ENCODE peak calls at places on chromosomes 2 and 18, in seven cellular contexts. One of them, this sample, is unnamed. For H3K27me3, the result is how much of the 10 kb centered on the place peaks cover.

GRCh38 chr2:202286595-202286994 is 21.0 kb downstream of the NOP58 start:
- DNase-seq in HL-60: no peak
- DNase-seq in GM12878: no peak
- DNase-seq in cardiac muscle cell: no peak
- DNase-seq in tibial nerve: no peak
- DNase-seq in brain microvascular endothelial cell: no peak
- DNase-seq in CD4-positive, alpha-beta memory T cell: no peak
- DNase-seq in this sample: no peak

GRCh38 chr2:226354434-226354833 is 445.2 kb downstream of the IRS1 start:
- DNase-seq in CD4-positive, alpha-beta memory T cell: no peak
- DNase-seq in HL-60: no peak
- DNase-seq in tibial nerve: no peak
- DNase-seq in brain microvascular endothelial cell: peak
- DNase-seq in GM12878: no peak
- DNase-seq in cardiac muscle cell: peak
- DNase-seq in this sample: no peak

GRCh38 chr2:220628252-220628651 is 943.9 kb downstream of the EPHA4 start:
- DNase-seq in CD4-positive, alpha-beta memory T cell: no peak
- DNase-seq in brain microvascular endothelial cell: no peak
- DNase-seq in GM12878: no peak
- DNase-seq in HL-60: no peak
- DNase-seq in cardiac muscle cell: no peak
- DNase-seq in tibial nerve: no peak
- DNase-seq in this sample: no peak

GRCh38 chr2:182666674-182667320 is 49.3 kb upstream of the DNAJC10 start:
- DNase-seq in GM12878: no peak
- DNase-seq in cardiac muscle cell: peak
- DNase-seq in tibial nerve: no peak
- DNase-seq in HL-60: no peak
- DNase-seq in CD4-positive, alpha-beta memory T cell: peak
- DNase-seq in brain microvascular endothelial cell: peak
- DNase-seq in this sample: no peak

GRCh38 chr2:20596193-20596972 is 54.5 kb downstream of the HS1BP3 start:
- DNase-seq in cardiac muscle cell: no peak
- DNase-seq in HL-60: no peak
- DNase-seq in GM12878: no peak
- DNase-seq in tibial nerve: no peak
- DNase-seq in CD4-positive, alpha-beta memory T cell: no peak
- DNase-seq in brain microvascular endothelial cell: no peak
- DNase-seq in this sample: no peak

GRCh38 chr2:195543902-195544894 is 112.8 kb upstream of the SLC39A10 start:
- DNase-seq in tibial nerve: no peak
- DNase-seq in cardiac muscle cell: peak
- DNase-seq in GM12878: no peak
- DNase-seq in HL-60: no peak
- DNase-seq in CD4-positive, alpha-beta memory T cell: no peak
- DNase-seq in brain microvascular endothelial cell: peak
- DNase-seq in this sample: no peak

GRCh38 chr18:66344227-66344626 is 259.7 kb downstream of the CDH19 start:
- DNase-seq in tibial nerve: no peak
- DNase-seq in HL-60: no peak
- DNase-seq in CD4-positive, alpha-beta memory T cell: no peak
- DNase-seq in cardiac muscle cell: no peak
- DNase-seq in GM12878: no peak
- DNase-seq in brain microvascular endothelial cell: no peak
- DNase-seq in this sample: no peak

GRCh38 chr2:17257194-17257909 is 260.9 kb downstream of the RAD51AP2 start:
- DNase-seq in CD4-positive, alpha-beta memory T cell: no peak
- DNase-seq in HL-60: no peak
- DNase-seq in GM12878: no peak
- DNase-seq in tibial nerve: no peak
- DNase-seq in cardiac muscle cell: no peak
- DNase-seq in brain microvascular endothelial cell: no peak
- DNase-seq in this sample: no peak

GRCh38 chr18:6835345-6835744 is 105.8 kb downstream of the ARHGAP28 start:
- DNase-seq in CD4-positive, alpha-beta memory T cell: no peak
- DNase-seq in HL-60: no peak
- DNase-seq in cardiac muscle cell: no peak
- DNase-seq in tibial nerve: no peak
- DNase-seq in GM12878: no peak
- DNase-seq in brain microvascular endothelial cell: no peak
- DNase-seq in this sample: no peak

GRCh38 chr2:108893277-108893676 is 95.7 kb downstream of the EDAR start:
- DNase-seq in GM12878: no peak
- DNase-seq in HL-60: no peak
- DNase-seq in brain microvascular endothelial cell: no peak
- DNase-seq in cardiac muscle cell: no peak
- DNase-seq in CD4-positive, alpha-beta memory T cell: no peak
- DNase-seq in tibial nerve: no peak
- DNase-seq in this sample: no peak

GRCh38 chr2:23561088-23561487 is 176.1 kb downstream of the KLHL29 start:
- DNase-seq in brain microvascular endothelial cell: no peak
- DNase-seq in cardiac muscle cell: no peak
- DNase-seq in GM12878: no peak
- DNase-seq in HL-60: no peak
- DNase-seq in CD4-positive, alpha-beta memory T cell: no peak
- DNase-seq in tibial nerve: peak
- DNase-seq in this sample: no peak

GRCh38 chr2:241150660-241151530 is 628 bp downstream of the PPP1R7 start:
- DNase-seq in tibial nerve: no peak
- DNase-seq in cardiac muscle cell: peak
- DNase-seq in HL-60: peak
- DNase-seq in GM12878: no peak
- DNase-seq in brain microvascular endothelial cell: no peak
- DNase-seq in CD4-positive, alpha-beta memory T cell: no peak
- DNase-seq in this sample: no peak

GRCh38 chr2:176641436-176641835 is 372.2 kb downstream of the MTX2 start:
- DNase-seq in GM12878: no peak
- DNase-seq in HL-60: no peak
- DNase-seq in cardiac muscle cell: no peak
- DNase-seq in CD4-positive, alpha-beta memory T cell: no peak
- DNase-seq in brain microvascular endothelial cell: no peak
- DNase-seq in tibial nerve: no peak
- DNase-seq in this sample: no peak
- H3K27me3 ChIP-seq in GM12878: under half
- H3K27me3 ChIP-seq in HL-60: under half
- H3K27me3 ChIP-seq in cardiac muscle cell: half or more
- H3K27me3 ChIP-seq in CD4-positive, alpha-beta memory T cell: under half
- H3K27me3 ChIP-seq in brain microvascular endothelial cell: under half
- H3K27me3 ChIP-seq in tibial nerve: under half
- H3K27me3 ChIP-seq in this sample: under half

GRCh38 chr2:70935468-70936164 is at the start of gene ATP6V1B1:
- DNase-seq in CD4-positive, alpha-beta memory T cell: no peak
- DNase-seq in GM12878: no peak
- DNase-seq in tibial nerve: no peak
- DNase-seq in HL-60: no peak
- DNase-seq in brain microvascular endothelial cell: no peak
- DNase-seq in cardiac muscle cell: no peak
- DNase-seq in this sample: no peak
- H3K27me3 ChIP-seq in CD4-positive, alpha-beta memory T cell: under half
- H3K27me3 ChIP-seq in GM12878: under half
- H3K27me3 ChIP-seq in tibial nerve: under half
- H3K27me3 ChIP-seq in HL-60: under half
- H3K27me3 ChIP-seq in brain microvascular endothelial cell: under half
- H3K27me3 ChIP-seq in cardiac muscle cell: under half
- H3K27me3 ChIP-seq in this sample: under half

GRCh38 chr2:118826093-118826492 is 21.4 kb downstream of the EN1 start:
- DNase-seq in cardiac muscle cell: no peak
- DNase-seq in HL-60: no peak
- DNase-seq in GM12878: no peak
- DNase-seq in CD4-positive, alpha-beta memory T cell: no peak
- DNase-seq in brain microvascular endothelial cell: no peak
- DNase-seq in tibial nerve: no peak
- DNase-seq in this sample: no peak

GRCh38 chr2:118817469-118817868 is 30.0 kb downstream of the EN1 start:
- DNase-seq in cardiac muscle cell: no peak
- DNase-seq in GM12878: no peak
- DNase-seq in brain microvascular endothelial cell: no peak
- DNase-seq in CD4-positive, alpha-beta memory T cell: no peak
- DNase-seq in HL-60: no peak
- DNase-seq in tibial nerve: no peak
- DNase-seq in this sample: no peak

GRCh38 chr2:118822015-118822414 is 25.4 kb downstream of the EN1 start:
- DNase-seq in CD4-positive, alpha-beta memory T cell: no peak
- DNase-seq in tibial nerve: no peak
- DNase-seq in brain microvascular endothelial cell: no peak
- DNase-seq in HL-60: no peak
- DNase-seq in cardiac muscle cell: no peak
- DNase-seq in GM12878: no peak
- DNase-seq in this sample: no peak

GRCh38 chr2:118823666-118824065 is 23.8 kb downstream of the EN1 start:
- DNase-seq in GM12878: no peak
- DNase-seq in tibial nerve: no peak
- DNase-seq in HL-60: no peak
- DNase-seq in brain microvascular endothelial cell: no peak
- DNase-seq in cardiac muscle cell: no peak
- DNase-seq in CD4-positive, alpha-beta memory T cell: no peak
- DNase-seq in this sample: no peak

GRCh38 chr2:118822572-118822971 is 24.9 kb downstream of the EN1 start:
- DNase-seq in HL-60: no peak
- DNase-seq in tibial nerve: no peak
- DNase-seq in brain microvascular endothelial cell: no peak
- DNase-seq in CD4-positive, alpha-beta memory T cell: no peak
- DNase-seq in cardiac muscle cell: no peak
- DNase-seq in GM12878: no peak
- DNase-seq in this sample: no peak
- H3K27me3 ChIP-seq in HL-60: under half
- H3K27me3 ChIP-seq in tibial nerve: under half
- H3K27me3 ChIP-seq in brain microvascular endothelial cell: under half
- H3K27me3 ChIP-seq in CD4-positive, alpha-beta memory T cell: under half
- H3K27me3 ChIP-seq in cardiac muscle cell: half or more
- H3K27me3 ChIP-seq in GM12878: under half
- H3K27me3 ChIP-seq in this sample: under half

GRCh38 chr2:2681611-2682295 is 350.7 kb upstream of the MYT1L start:
- DNase-seq in brain microvascular endothelial cell: no peak
- DNase-seq in HL-60: no peak
- DNase-seq in tibial nerve: no peak
- DNase-seq in CD4-positive, alpha-beta memory T cell: no peak
- DNase-seq in GM12878: no peak
- DNase-seq in cardiac muscle cell: no peak
- DNase-seq in this sample: no peak
- H3K27me3 ChIP-seq in brain microvascular endothelial cell: under half
- H3K27me3 ChIP-seq in HL-60: under half
- H3K27me3 ChIP-seq in tibial nerve: under half
- H3K27me3 ChIP-seq in CD4-positive, alpha-beta memory T cell: under half
- H3K27me3 ChIP-seq in GM12878: under half
- H3K27me3 ChIP-seq in cardiac muscle cell: under half
- H3K27me3 ChIP-seq in this sample: under half

GRCh38 chr2:170887496-170888265 is 41.4 kb upstream of the GORASP2 start:
- DNase-seq in tibial nerve: no peak
- DNase-seq in cardiac muscle cell: no peak
- DNase-seq in HL-60: no peak
- DNase-seq in GM12878: no peak
- DNase-seq in brain microvascular endothelial cell: no peak
- DNase-seq in CD4-positive, alpha-beta memory T cell: no peak
- DNase-seq in this sample: no peak

GRCh38 chr2:170882758-170883157 is 46.3 kb upstream of the GORASP2 start:
- DNase-seq in CD4-positive, alpha-beta memory T cell: no peak
- DNase-seq in GM12878: no peak
- DNase-seq in tibial nerve: no peak
- DNase-seq in HL-60: no peak
- DNase-seq in brain microvascular endothelial cell: no peak
- DNase-seq in cardiac muscle cell: no peak
- DNase-seq in this sample: no peak

GRCh38 chr2:170886391-170886790 is 42.7 kb upstream of the GORASP2 start:
- DNase-seq in tibial nerve: no peak
- DNase-seq in cardiac muscle cell: peak
- DNase-seq in HL-60: no peak
- DNase-seq in CD4-positive, alpha-beta memory T cell: no peak
- DNase-seq in GM12878: no peak
- DNase-seq in brain microvascular endothelial cell: peak
- DNase-seq in this sample: no peak

GRCh38 chr2:170883683-170884082 is 45.4 kb upstream of the GORASP2 start:
- DNase-seq in CD4-positive, alpha-beta memory T cell: no peak
- DNase-seq in tibial nerve: no peak
- DNase-seq in HL-60: no peak
- DNase-seq in GM12878: no peak
- DNase-seq in brain microvascular endothelial cell: no peak
- DNase-seq in cardiac muscle cell: no peak
- DNase-seq in this sample: no peak

DNA sequence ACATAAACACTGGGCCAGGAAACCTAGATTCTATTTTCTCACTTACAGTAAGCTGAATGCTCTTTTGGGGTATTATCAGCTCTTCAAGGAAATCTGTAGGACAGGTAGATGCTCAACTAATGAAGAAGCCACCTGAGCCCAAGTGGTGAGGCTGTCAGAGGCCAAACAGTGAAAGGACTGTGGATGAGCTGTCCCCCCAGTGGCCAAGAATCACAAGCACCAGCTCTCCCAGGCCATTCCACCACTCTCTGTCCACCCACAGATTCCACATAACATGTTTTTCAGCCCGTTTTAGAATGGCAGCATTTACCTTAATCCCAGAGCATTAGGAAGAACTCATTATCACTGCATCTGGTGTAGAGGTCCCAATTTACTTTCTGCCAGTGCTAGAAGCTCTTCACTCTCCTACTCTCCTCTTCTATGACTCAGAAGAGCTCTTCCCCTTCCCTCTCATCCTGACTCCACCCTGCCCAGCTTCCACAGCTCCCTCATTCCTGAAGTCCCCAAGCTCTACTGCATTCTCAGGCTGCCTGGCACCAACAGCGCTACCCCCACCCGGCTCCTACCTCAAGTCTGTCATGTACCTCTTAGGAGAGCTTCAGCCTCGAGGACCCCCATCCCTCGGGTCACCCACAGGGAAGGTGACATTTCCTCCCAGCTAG is 43.8 kb upstream of the GORASP2 start:
- DNase-seq in CD4-positive, alpha-beta memory T cell: no peak
- DNase-seq in cardiac muscle cell: no peak
- DNase-seq in HL-60: no peak
- DNase-seq in GM12878: no peak
- DNase-seq in tibial nerve: no peak
- DNase-seq in brain microvascular endothelial cell: no peak
- DNase-seq in this sample: no peak
- H3K27me3 ChIP-seq in CD4-positive, alpha-beta memory T cell: under half
- H3K27me3 ChIP-seq in cardiac muscle cell: under half
- H3K27me3 ChIP-seq in HL-60: under half
- H3K27me3 ChIP-seq in GM12878: under half
- H3K27me3 ChIP-seq in tibial nerve: under half
- H3K27me3 ChIP-seq in brain microvascular endothelial cell: under half
- H3K27me3 ChIP-seq in this sample: under half

This sample was measured in CD4-positive, CD25-positive, alpha-beta regulatory T cell.